ENCODE peak calls at places on chromosomes 11 and 22, in nine cellular contexts. E, A, Q, U, B, Y, V, S and N are unnamed samples.

GRCh38 chr11:60854140-60854846 is 1.5 kb downstream of the PTGDR2 start:
- DNase-seq in E (no peak), A (no peak), Q (no peak), U (no peak), B (no peak), Y (no peak), V (no peak), S (no peak), N (no peak)

GRCh38 chr11:102268083-102268984 is 49.0 kb upstream of the BIRC3 start:
- DNase-seq in E (peak), A (peak), Q (no peak), U (peak), B (peak), Y (peak), V (peak), S (peak), N (peak)

GRCh38 chr11:21295508-21295907 is 626.1 kb downstream of the NELL1 start:
- DNase-seq in E (no peak), A (no peak), Q (no peak), U (no peak), B (no peak), Y (no peak), V (no peak), S (no peak), N (no peak)

GRCh38 chr22:46030241-46030880 is 53.4 kb upstream of the WNT7B start:
- DNase-seq in E (no peak), A (no peak), Q (no peak), U (no peak), B (no peak), Y (no peak), V (no peak), S (no peak), N (no peak)

GRCh38 chr11:124174001-124174400 is 9.1 kb upstream of the OR10D3 start:
- DNase-seq in E (peak), A (no peak), Q (no peak), U (peak), B (no peak), Y (peak), V (peak), S (peak), N (no peak)

GRCh38 chr11:96154802-96155520 is 188.0 kb downstream of the MAML2 start:
- DNase-seq in E (peak), A (no peak), Q (no peak), U (no peak), B (peak), Y (no peak), V (no peak), S (peak), N (no peak)

GRCh38 chr22:40263191-40263590 is 83.1 kb upstream of the ADSL start:
- DNase-seq in E (no peak), A (no peak), Q (no peak), U (peak), B (no peak), Y (peak), V (peak), S (peak), N (no peak)

GRCh38 chr11:34646431-34646830 is 25.5 kb downstream of the EHF start:
- DNase-seq in E (no peak), A (no peak), Q (no peak), U (no peak), B (no peak), Y (no peak), V (no peak), S (no peak), N (no peak)

GRCh38 chr22:35421121-35421520 is 21.2 kb downstream of the MCM5 start:
- DNase-seq in E (no peak), A (no peak), Q (no peak), U (no peak), B (no peak), Y (no peak), V (no peak), S (no peak), N (no peak)
- TF ChIP-seq CTCF in E (no peak), A (no peak), Q (no peak), U (no peak), B (no peak), Y (no peak), V (no peak), S (no peak), N (no peak)

DNA sequence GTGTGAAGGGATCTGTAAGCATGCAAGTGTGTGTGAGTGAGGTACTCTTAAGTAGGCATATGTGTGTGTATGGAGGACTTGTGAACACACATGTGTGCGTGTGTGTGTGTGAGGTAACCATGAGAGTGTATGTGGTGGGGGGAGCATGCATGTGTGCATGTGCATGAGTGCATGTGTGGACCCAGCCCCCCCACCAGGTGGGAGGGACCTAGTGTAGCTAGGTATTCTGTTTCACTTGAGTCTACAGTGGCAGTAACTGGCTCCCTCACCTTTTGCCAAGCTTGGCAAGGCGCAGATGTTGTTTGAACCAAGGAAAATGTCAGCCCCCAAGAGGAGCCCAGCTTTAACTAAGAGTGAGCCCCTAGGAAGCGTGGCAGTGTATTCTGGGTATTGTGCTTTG is 582.6 kb downstream of the BUD13 start:
- DNase-seq in E (no peak), A (no peak), Q (no peak), U (no peak), B (no peak), Y (no peak), V (no peak), S (no peak), N (no peak)
- TF ChIP-seq CTCF in E (no peak), A (no peak), Q (no peak), U (no peak), B (no peak), Y (no peak), V (no peak), S (no peak), N (no peak)

DNA sequence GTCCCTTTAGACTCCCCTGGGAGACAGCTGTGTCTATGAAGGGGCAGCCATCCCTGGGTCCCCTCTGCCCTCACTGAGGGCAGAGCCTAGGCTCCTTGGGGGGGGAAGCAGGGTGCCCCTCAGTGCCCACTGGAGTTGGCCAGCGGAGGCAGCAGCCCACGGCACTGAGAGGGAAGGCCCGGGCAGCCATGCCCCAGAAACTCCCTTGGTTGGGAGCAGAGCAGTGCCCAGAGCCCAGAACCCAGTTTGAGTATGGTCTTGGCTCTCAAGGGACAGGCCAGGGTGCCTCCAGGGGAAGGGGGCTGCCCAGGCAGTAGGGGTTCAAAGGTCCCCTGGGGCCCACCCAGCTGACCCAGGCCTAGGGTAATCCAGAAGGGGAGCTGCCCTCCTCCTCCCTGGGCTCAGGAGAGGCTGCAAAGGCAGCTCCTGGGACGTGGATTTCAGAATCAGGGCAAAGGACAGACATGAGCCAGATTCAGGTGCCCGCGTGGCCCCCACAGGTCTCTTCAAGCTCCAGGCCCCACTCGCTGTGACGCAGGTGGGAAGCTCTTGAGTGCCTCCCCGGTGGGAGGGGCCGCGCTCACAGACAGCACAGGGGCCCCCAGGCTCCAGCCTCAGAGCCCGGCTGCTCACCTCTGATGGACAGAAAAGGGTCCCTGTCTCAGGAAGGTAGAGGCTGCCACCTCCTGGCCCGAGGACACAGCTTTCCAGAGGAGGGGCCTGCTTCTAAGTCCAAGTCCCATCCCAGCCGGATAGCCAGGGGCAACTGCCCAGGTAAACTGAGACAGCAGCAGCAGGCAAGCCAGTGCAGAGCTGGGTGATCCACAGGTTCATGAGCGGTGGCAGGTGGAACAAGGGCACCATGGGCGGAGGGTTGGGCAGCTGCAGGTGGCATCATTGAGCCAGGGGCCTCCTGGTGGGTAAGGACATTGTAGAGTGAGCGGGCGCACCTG is 2.6 kb downstream of the C11orf21 start:
- DNase-seq in E (peak), A (peak), Q (no peak), U (no peak), B (no peak), Y (no peak), V (no peak), S (peak), N (no peak)
- TF ChIP-seq CTCF in E (peak), A (peak), Q (peak), U (no peak), B (no peak), Y (peak), V (no peak), S (peak), N (peak)

DNA sequence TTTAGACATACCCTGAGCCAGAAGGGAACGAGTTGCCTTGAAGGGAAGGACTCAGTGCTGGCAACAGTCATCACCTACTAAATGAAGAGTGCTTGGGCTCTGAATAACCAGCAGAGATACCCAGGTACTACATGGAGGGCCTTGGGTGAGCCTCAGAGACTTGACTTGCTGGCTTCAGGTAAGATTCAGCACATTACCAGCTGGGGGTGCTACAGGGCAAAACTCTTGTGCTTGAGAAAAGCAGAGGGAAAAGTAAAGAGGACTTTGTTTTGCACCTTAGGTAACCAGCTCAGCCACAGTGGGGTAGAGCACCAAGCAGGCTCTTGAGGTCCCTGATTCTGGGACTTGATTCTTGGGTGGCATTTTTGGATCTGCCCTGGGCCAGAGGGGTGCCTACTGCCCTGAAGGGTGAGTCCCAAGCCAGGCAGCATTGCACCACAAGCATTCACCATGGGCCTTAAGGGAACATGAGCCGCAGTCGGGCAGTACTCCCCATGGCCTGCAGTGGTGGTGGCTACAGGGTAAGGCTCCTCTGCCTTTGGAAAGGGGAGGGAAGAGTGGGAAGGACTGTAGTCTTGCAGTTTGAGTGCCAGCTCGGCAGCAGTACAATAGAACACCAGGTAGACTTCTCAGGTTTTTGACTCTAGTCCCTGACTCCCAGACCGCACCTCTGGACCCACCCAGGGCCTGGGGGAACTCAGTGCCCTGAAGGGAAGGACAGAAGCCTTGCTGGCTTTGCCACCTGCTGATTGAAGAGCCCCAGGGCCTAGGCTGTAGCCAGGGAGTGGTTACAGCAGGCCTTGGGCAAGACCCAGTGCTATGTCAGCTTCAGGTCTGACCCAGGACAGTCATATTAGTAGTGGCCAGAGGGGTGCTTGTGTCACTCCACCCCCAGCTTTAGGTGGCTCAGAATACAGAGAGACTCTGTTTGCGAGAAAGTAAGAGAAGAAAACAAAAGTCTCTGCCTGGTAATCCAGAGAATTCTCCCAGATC is 22.7 kb upstream of the PLEKHA7 start:
- DNase-seq in E (peak), A (no peak), Q (no peak), U (no peak), B (no peak), Y (peak), V (no peak), S (no peak), N (no peak)
- TF ChIP-seq CTCF in E (no peak), A (no peak), Q (no peak), U (no peak), B (no peak), Y (peak), V (no peak), S (no peak), N (no peak)